ENCODE peak calls at places on chromosome 14, in six cellular contexts. One of them, this sample, is unnamed.

GRCh38 chr14:77311217-77311616 is 9.5 kb downstream of the POMT2 start:
- DNase-seq in K562: no peak
- DNase-seq in HepG2: no peak
- DNase-seq in GM12891: no peak
- DNase-seq in H1: no peak
- DNase-seq in GM12878: no peak
- DNase-seq in this sample: no peak

GRCh38 chr14:37985826-37986470 is 221.8 kb upstream of the SSTR1 start:
- DNase-seq in K562: peak
- DNase-seq in HepG2: peak
- DNase-seq in GM12891: no peak
- DNase-seq in H1: no peak
- DNase-seq in GM12878: no peak
- DNase-seq in this sample: no peak

GRCh38 chr14:79465651-79466050 is 745.7 kb downstream of the DIO2 start:
- DNase-seq in K562: no peak
- DNase-seq in HepG2: no peak
- DNase-seq in GM12891: no peak
- DNase-seq in H1: no peak
- DNase-seq in GM12878: no peak
- DNase-seq in this sample: no peak

GRCh38 chr14:20427231-20428009 is 8.5 kb downstream of the KLHL33 start:
- DNase-seq in K562: peak
- DNase-seq in HepG2: peak
- DNase-seq in GM12891: peak
- DNase-seq in H1: no peak
- DNase-seq in GM12878: peak
- DNase-seq in this sample: peak

GRCh38 chr14:68506021-68506644 is 286.7 kb downstream of the ZFP36L1 start:
- DNase-seq in K562: no peak
- DNase-seq in HepG2: no peak
- DNase-seq in GM12891: no peak
- DNase-seq in H1: no peak
- DNase-seq in GM12878: no peak
- DNase-seq in this sample: no peak

GRCh38 chr14:70013269-70013873 is 134.2 kb downstream of the SMOC1 start:
- DNase-seq in K562: peak
- DNase-seq in HepG2: peak
- DNase-seq in GM12891: peak
- DNase-seq in H1: peak
- DNase-seq in GM12878: no peak
- DNase-seq in this sample: peak

GRCh38 chr14:74362361-74362915 is 14.2 kb downstream of the VRTN start:
- DNase-seq in K562: peak
- DNase-seq in HepG2: peak
- DNase-seq in GM12891: peak
- DNase-seq in H1: peak
- DNase-seq in GM12878: peak
- DNase-seq in this sample: peak

GRCh38 chr14:59321184-59321952 is 132.9 kb downstream of the DAAM1 start:
- DNase-seq in K562: no peak
- DNase-seq in HepG2: no peak
- DNase-seq in GM12891: no peak
- DNase-seq in H1: no peak
- DNase-seq in GM12878: no peak
- DNase-seq in this sample: no peak

GRCh38 chr14:20657216-20658211 is 16.0 kb upstream of the OR6S1 start:
- DNase-seq in K562: peak
- DNase-seq in HepG2: peak
- DNase-seq in GM12891: no peak
- DNase-seq in H1: peak
- DNase-seq in GM12878: no peak
- DNase-seq in this sample: no peak

GRCh38 chr14:101596742-101597141 is 35.4 kb downstream of the DIO3 start:
- DNase-seq in K562: no peak
- DNase-seq in HepG2: no peak
- DNase-seq in GM12891: no peak
- DNase-seq in H1: no peak
- DNase-seq in GM12878: no peak
- DNase-seq in this sample: no peak

GRCh38 chr14:103023881-103024473 is 33.4 kb downstream of the CDC42BPB start:
- DNase-seq in K562: no peak
- DNase-seq in HepG2: no peak
- DNase-seq in GM12891: no peak
- DNase-seq in H1: no peak
- DNase-seq in GM12878: no peak
- DNase-seq in this sample: no peak

GRCh38 chr14:64696355-64696844 is 7.8 kb upstream of the PLEKHG3 start:
- DNase-seq in K562: no peak
- DNase-seq in HepG2: no peak
- DNase-seq in GM12891: no peak
- DNase-seq in H1: no peak
- DNase-seq in GM12878: no peak
- DNase-seq in this sample: no peak

GRCh38 chr14:70814466-70814865 is 5.2 kb upstream of the MAP3K9 start:
- DNase-seq in K562: no peak
- DNase-seq in HepG2: no peak
- DNase-seq in GM12891: no peak
- DNase-seq in H1: no peak
- DNase-seq in GM12878: no peak
- DNase-seq in this sample: no peak

GRCh38 chr14:64971890-64972785 is at the start of gene RAB15:
- DNase-seq in K562: peak
- DNase-seq in HepG2: no peak
- DNase-seq in GM12891: peak
- DNase-seq in H1: no peak
- DNase-seq in GM12878: no peak
- DNase-seq in this sample: peak

GRCh38 chr14:86072134-86072894 is 542.4 kb downstream of the FLRT2 start:
- DNase-seq in K562: no peak
- DNase-seq in HepG2: no peak
- DNase-seq in GM12891: no peak
- DNase-seq in H1: no peak
- DNase-seq in GM12878: no peak
- DNase-seq in this sample: no peak

GRCh38 chr14:92105845-92106094 is 612 bp downstream of the ATXN3 start:
- DNase-seq in K562: no peak
- DNase-seq in HepG2: peak
- DNase-seq in GM12891: no peak
- DNase-seq in H1: no peak
- DNase-seq in GM12878: no peak
- DNase-seq in this sample: peak

GRCh38 chr14:92846162-92846897 is 52.2 kb downstream of the GOLGA5 start:
- DNase-seq in K562: peak
- DNase-seq in HepG2: no peak
- DNase-seq in GM12891: peak
- DNase-seq in H1: no peak
- DNase-seq in GM12878: peak
- DNase-seq in this sample: no peak

GRCh38 chr14:45838597-45838996 is 585.6 kb upstream of the MIS18BP1 start:
- DNase-seq in K562: no peak
- DNase-seq in HepG2: no peak
- DNase-seq in GM12891: peak
- DNase-seq in H1: no peak
- DNase-seq in GM12878: peak
- DNase-seq in this sample: no peak

GRCh38 chr14:61608245-61609142 is 86.8 kb upstream of the HIF1A start:
- DNase-seq in K562: no peak
- DNase-seq in HepG2: peak
- DNase-seq in GM12891: no peak
- DNase-seq in H1: no peak
- DNase-seq in GM12878: no peak
- DNase-seq in this sample: no peak

GRCh38 chr14:99481745-99482099 is 513 bp downstream of the CCNK start:
- DNase-seq in K562: no peak
- DNase-seq in HepG2: no peak
- DNase-seq in GM12891: no peak
- DNase-seq in H1: no peak
- DNase-seq in GM12878: no peak
- DNase-seq in this sample: no peak

GRCh38 chr14:76990084-76990483 is 38.4 kb downstream of the IRF2BPL start:
- DNase-seq in K562: no peak
- DNase-seq in HepG2: no peak
- DNase-seq in GM12891: no peak
- DNase-seq in H1: no peak
- DNase-seq in GM12878: no peak
- DNase-seq in this sample: no peak

GRCh38 chr14:69673578-69674305 is 62.3 kb downstream of the SUSD6 start:
- DNase-seq in K562: no peak
- DNase-seq in HepG2: no peak
- DNase-seq in GM12891: no peak
- DNase-seq in H1: no peak
- DNase-seq in GM12878: no peak
- DNase-seq in this sample: no peak

GRCh38 chr14:92967346-92967926 is 44.5 kb downstream of the CHGA start:
- DNase-seq in K562: no peak
- DNase-seq in HepG2: no peak
- DNase-seq in GM12891: no peak
- DNase-seq in H1: no peak
- DNase-seq in GM12878: no peak
- DNase-seq in this sample: no peak

GRCh38 chr14:32203928-32204357 is 874 bp upstream of the RNU6-8 start:
- DNase-seq in K562: no peak
- DNase-seq in HepG2: peak
- DNase-seq in GM12891: no peak
- DNase-seq in H1: no peak
- DNase-seq in GM12878: no peak
- DNase-seq in this sample: no peak

GRCh38 chr14:57405562-57405961 is 15.2 kb downstream of the NAA30 start:
- DNase-seq in K562: no peak
- DNase-seq in HepG2: no peak
- DNase-seq in GM12891: no peak
- DNase-seq in H1: no peak
- DNase-seq in GM12878: no peak
- DNase-seq in this sample: no peak

GRCh38 chr14:67251573-67252226 is 10.5 kb downstream of the PALS1 start:
- DNase-seq in K562: no peak
- DNase-seq in HepG2: no peak
- DNase-seq in GM12891: no peak
- DNase-seq in H1: no peak
- DNase-seq in GM12878: no peak
- DNase-seq in this sample: no peak

GRCh38 chr14:21868442-21869046 is 194.9 kb upstream of the OR4E1 start:
- DNase-seq in K562: peak
- DNase-seq in HepG2: peak
- DNase-seq in GM12891: peak
- DNase-seq in H1: peak
- DNase-seq in GM12878: no peak
- DNase-seq in this sample: no peak

GRCh38 chr14:103501921-103502669 is 20.5 kb downstream of the CKB start:
- DNase-seq in K562: no peak
- DNase-seq in HepG2: no peak
- DNase-seq in GM12891: no peak
- DNase-seq in H1: no peak
- DNase-seq in GM12878: no peak
- DNase-seq in this sample: no peak

GRCh38 chr14:27668531-27668930 is 1070.7 kb upstream of the NOVA1 start:
- DNase-seq in K562: no peak
- DNase-seq in HepG2: no peak
- DNase-seq in GM12891: no peak
- DNase-seq in H1: no peak
- DNase-seq in GM12878: no peak
- DNase-seq in this sample: no peak

GRCh38 chr14:21384494-21384851 is 654 bp upstream of the SUPT16H start:
- DNase-seq in K562: no peak
- DNase-seq in HepG2: no peak
- DNase-seq in GM12891: no peak
- DNase-seq in H1: no peak
- DNase-seq in GM12878: no peak
- DNase-seq in this sample: no peak

GRCh38 chr14:71332476-71332875 is 425.2 kb downstream of the PCNX1 start:
- DNase-seq in K562: no peak
- DNase-seq in HepG2: no peak
- DNase-seq in GM12891: no peak
- DNase-seq in H1: no peak
- DNase-seq in GM12878: no peak
- DNase-seq in this sample: no peak

GRCh38 chr14:89011327-89011726 is 186.9 kb downstream of the TTC8 start:
- DNase-seq in K562: no peak
- DNase-seq in HepG2: no peak
- DNase-seq in GM12891: no peak
- DNase-seq in H1: no peak
- DNase-seq in GM12878: no peak
- DNase-seq in this sample: no peak

GRCh38 chr14:104971447-104972240 is 6.5 kb downstream of the AHNAK2 start:
- DNase-seq in K562: no peak
- DNase-seq in HepG2: no peak
- DNase-seq in GM12891: no peak
- DNase-seq in H1: no peak
- DNase-seq in GM12878: no peak
- DNase-seq in this sample: no peak
- TF ChIP-seq POLR2A in K562: no peak
- TF ChIP-seq POLR2A in HepG2: no peak
- TF ChIP-seq POLR2A in GM12891: no peak
- TF ChIP-seq POLR2A in H1: no peak
- TF ChIP-seq POLR2A in GM12878: no peak
- TF ChIP-seq POLR2A in this sample: no peak

GRCh38 chr14:94562019-94562418 is 777 bp downstream of the SERPINA4 start:
- DNase-seq in K562: no peak
- DNase-seq in HepG2: no peak
- DNase-seq in GM12891: no peak
- DNase-seq in H1: no peak
- DNase-seq in GM12878: no peak
- DNase-seq in this sample: no peak
- TF ChIP-seq POLR2AphosphoS5 in K562: no peak
- TF ChIP-seq POLR2AphosphoS5 in HepG2: no peak
- TF ChIP-seq POLR2AphosphoS5 in GM12891: no peak
- TF ChIP-seq POLR2AphosphoS5 in H1: no peak
- TF ChIP-seq POLR2AphosphoS5 in GM12878: no peak
- TF ChIP-seq POLR2AphosphoS5 in this sample: no peak

DNA sequence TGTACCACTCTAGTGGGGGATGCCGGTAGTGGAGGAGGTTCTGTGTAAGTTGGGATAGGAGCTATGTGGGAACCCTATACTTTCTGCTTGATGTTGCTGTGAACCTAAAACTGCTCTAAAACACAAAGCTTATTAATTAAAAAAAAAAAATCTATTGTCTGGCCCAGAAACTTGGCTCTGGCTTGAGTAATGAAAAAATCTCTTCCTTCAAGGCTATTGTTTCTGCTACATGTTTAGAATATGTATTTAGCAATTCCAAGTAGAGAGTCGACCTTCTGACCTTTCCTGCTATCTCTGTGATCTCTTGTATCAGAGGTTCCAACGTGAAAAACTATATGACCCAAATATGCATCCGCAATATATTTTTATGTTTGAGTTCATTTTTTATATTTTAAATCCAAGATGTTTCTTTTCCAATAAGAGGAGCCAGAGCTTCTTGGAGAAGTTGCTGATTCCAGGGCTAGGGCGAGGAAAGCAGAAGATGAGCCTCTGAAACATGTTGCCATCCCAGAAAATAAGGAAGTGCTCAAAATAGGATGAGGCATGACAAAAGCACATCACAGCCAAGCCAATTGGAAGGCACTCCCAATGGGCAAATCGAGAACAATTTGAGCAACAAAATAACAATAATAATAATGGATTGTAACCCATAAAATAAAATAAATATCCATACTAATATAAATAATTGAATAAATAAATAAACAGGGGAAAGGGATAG is 184.6 kb upstream of the TMEM260 start:
- DNase-seq in K562: no peak
- DNase-seq in HepG2: no peak
- DNase-seq in GM12891: no peak
- DNase-seq in H1: no peak
- DNase-seq in GM12878: no peak
- DNase-seq in this sample: no peak
- TF ChIP-seq TAF1 in K562: no peak
- TF ChIP-seq TAF1 in HepG2: no peak
- TF ChIP-seq TAF1 in GM12891: no peak
- TF ChIP-seq TAF1 in H1: no peak
- TF ChIP-seq TAF1 in GM12878: no peak
- TF ChIP-seq TAF1 in this sample: no peak

GRCh38 chr14:24095196-24096068 is 1.3 kb downstream of the PCK2 start:
- DNase-seq in K562: peak
- DNase-seq in HepG2: peak
- DNase-seq in GM12891: peak
- DNase-seq in H1: peak
- DNase-seq in GM12878: peak
- DNase-seq in this sample: peak
- TF ChIP-seq POLR2A in K562: peak
- TF ChIP-seq POLR2A in HepG2: no peak
- TF ChIP-seq POLR2A in GM12891: peak
- TF ChIP-seq POLR2A in H1: peak
- TF ChIP-seq POLR2A in GM12878: peak
- TF ChIP-seq POLR2A in this sample: peak